ENCODE peak calls at places on chromosome 1, in five cellular contexts. Y, Q, E, Z and M are unnamed samples.

GRCh38 chr1:89523597-89524368 is 846 bp upstream of the LRRC8B start:
- DNase-seq in Y (no peak), Q (no peak), E (peak), Z (peak), M (peak)

GRCh38 chr1:208291923-208292711 is 47.9 kb upstream of the PLXNA2 start:
- DNase-seq in Y (no peak), Q (no peak), E (no peak), Z (no peak), M (no peak)

GRCh38 chr1:48202030-48202752 is 20.3 kb upstream of the SLC5A9 start:
- DNase-seq in Y (peak), Q (peak), E (peak), Z (peak), M (peak)

GRCh38 chr1:65882091-65882490 is 89.4 kb downstream of the PDE4B start:
- DNase-seq in Y (no peak), Q (no peak), E (no peak), Z (no peak), M (no peak)

GRCh38 chr1:98296681-98297080 is 364.8 kb upstream of the SNX7 start:
- DNase-seq in Y (no peak), Q (no peak), E (no peak), Z (no peak), M (peak)

GRCh38 chr1:100433563-100433962 is 81.3 kb downstream of the CDC14A start:
- DNase-seq in Y (no peak), Q (no peak), E (no peak), Z (no peak), M (no peak)

GRCh38 chr1:30892671-30893073 is 15.9 kb downstream of the SDC3 start:
- DNase-seq in Y (no peak), Q (no peak), E (no peak), Z (no peak), M (no peak)

GRCh38 chr1:56910441-56910985 is 55.3 kb downstream of the C8B start:
- DNase-seq in Y (no peak), Q (peak), E (no peak), Z (no peak), M (no peak)

GRCh38 chr1:110750446-110751029 is 75.8 kb upstream of the KCNA3 start:
- DNase-seq in Y (no peak), Q (no peak), E (no peak), Z (no peak), M (no peak)

GRCh38 chr1:158019177-158019868 is 25.9 kb downstream of the KIRREL1 start:
- DNase-seq in Y (peak), Q (no peak), E (peak), Z (peak), M (peak)

GRCh38 chr1:32239335-32239734 is 7.7 kb upstream of the FAM167B start:
- DNase-seq in Y (no peak), Q (no peak), E (no peak), Z (no peak), M (no peak)

GRCh38 chr1:32241011-32241763 is 5.8 kb upstream of the FAM167B start:
- DNase-seq in Y (peak), Q (peak), E (peak), Z (peak), M (no peak)

GRCh38 chr1:32239790-32240139 is 7.3 kb upstream of the FAM167B start:
- DNase-seq in Y (no peak), Q (peak), E (no peak), Z (no peak), M (no peak)

GRCh38 chr1:32242341-32242851 is 4.6 kb upstream of the FAM167B start:
- DNase-seq in Y (no peak), Q (no peak), E (no peak), Z (no peak), M (no peak)

GRCh38 chr1:32240140-32240951 is 6.7 kb upstream of the FAM167B start:
- DNase-seq in Y (no peak), Q (peak), E (peak), Z (peak), M (peak)
- TF ChIP-seq CTCF in Y (peak), Q (no peak), E (peak), Z (no peak), M (peak)

DNA sequence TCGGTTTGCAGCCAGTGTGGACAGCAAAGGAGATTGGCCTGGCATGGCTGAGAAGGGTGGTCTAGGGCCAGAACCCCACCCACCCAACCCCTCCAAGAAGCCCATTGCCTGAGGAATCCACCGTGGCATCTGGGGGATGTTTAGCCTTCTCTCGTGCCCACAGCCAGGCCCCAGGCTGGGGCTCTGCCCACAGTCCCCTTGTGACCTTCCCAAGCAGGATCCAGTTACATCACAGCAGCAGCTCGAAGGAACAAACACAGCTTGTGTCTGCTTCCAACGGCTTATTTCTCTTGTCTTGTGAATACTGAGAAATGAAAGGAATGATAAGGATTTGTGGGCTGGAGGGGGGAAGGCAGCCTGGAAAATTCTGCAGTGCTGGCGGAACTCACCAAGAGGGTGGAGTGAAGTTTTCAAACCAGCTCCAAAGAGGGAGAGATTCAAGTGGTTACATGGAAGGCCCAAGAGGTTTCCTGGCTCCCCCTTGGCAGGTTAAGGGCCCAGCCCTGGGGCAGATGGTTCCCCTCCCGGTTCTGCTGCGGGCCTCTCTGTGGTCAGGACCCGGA is 61.6 kb downstream of the DHRS3 start:
- DNase-seq in Y (peak), Q (peak), E (no peak), Z (peak), M (no peak)
- H3K27ac ChIP-seq in Y (peak), Q (no peak), E (peak), Z (peak), M (no peak)

DNA sequence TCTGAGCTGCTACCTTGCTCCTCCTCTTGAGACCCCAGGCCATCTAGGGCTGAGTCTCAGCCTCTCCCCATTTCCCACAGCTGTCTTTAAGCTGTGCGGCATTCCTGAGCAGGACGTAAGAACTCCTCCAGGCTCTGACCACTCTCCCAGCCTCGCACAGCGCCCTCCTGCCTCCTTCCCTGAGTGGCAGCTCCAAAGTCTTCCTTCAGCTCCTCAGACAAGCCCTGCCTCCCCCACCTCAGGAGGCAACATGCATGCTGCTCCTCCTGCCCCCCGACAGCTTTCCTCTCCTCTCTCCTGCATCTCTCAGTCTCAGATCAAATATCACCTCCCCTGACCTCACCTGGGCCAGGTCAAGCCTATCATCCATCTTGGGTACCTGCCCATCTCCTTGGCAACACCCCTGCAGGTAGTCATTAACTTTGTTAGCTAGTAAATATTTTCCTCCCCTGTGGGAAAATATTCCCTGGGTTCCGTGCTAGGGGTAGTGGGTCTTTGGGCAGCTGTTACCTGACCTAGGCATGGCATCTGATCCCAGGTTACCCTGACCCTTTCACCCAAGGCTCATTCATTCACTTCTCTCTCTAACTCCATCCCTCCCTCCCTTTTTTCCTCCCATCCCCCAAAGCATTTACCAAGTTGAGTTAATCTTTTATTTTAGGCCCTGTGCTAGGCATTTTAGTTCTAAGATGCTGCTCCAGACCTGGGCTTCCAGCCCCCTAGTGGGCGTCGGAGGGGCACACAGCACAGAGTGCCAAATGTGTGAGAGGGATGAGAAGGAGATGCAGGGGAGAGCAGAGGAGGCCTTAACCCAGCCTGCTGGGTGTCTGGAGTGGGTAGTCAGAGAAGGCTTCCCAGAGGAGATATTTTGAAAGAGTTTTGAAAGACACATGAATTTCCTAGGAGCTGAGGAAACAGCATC is 419.9 kb downstream of the PTPRU start:
- DNase-seq in Y (no peak), Q (no peak), E (no peak), Z (peak), M (no peak)
- TF ChIP-seq CTCF in Y (peak), Q (no peak), E (no peak), Z (no peak), M (no peak)

GRCh38 chr1:18921506-18922251 is 19.3 kb upstream of the ALDH4A1 start:
- DNase-seq in Y (no peak), Q (no peak), E (no peak), Z (no peak), M (no peak)
- H3K27ac ChIP-seq in Y (peak), Q (peak), E (peak), Z (peak), M (peak)

GRCh38 chr1:12014141-12014981 is 4.9 kb upstream of the MIIP start:
- DNase-seq in Y (peak), Q (no peak), E (no peak), Z (no peak), M (peak)

GRCh38 chr1:12015499-12015898 is 3.8 kb upstream of the MIIP start:
- DNase-seq in Y (no peak), Q (no peak), E (no peak), Z (no peak), M (no peak)

GRCh38 chr1:12016182-12016581 is 3.1 kb upstream of the MIIP start:
- DNase-seq in Y (no peak), Q (no peak), E (no peak), Z (no peak), M (no peak)

GRCh38 chr1:12013317-12013588 is 6.0 kb upstream of the MIIP start:
- DNase-seq in Y (no peak), Q (no peak), E (no peak), Z (no peak), M (no peak)

DNA sequence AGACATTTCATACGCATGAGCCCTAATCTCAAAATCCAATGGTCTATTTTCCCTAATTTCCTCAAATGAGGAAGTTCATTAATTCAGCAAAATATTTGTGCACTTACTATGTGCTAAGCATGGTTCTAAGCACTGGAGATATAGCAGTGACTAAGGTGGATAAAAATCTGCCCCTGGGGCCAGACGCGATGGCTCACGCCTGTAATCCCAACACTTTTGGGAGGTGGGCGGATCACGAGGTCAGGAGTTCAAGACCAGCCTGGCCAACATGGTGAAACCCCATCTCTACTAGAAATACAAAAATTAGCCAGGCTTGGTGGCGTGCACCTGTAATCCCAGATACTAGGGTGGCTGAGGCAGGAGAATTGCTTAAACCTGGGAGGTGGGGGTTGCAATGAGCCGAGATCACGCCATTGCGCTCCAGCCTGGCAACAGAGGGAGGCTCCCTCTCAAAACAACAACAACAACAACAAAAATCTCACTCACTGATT is 4.3 kb upstream of the MIIP start:
- DNase-seq in Y (peak), Q (no peak), E (no peak), Z (no peak), M (peak)
- TF ChIP-seq CTCF in Y (no peak), Q (no peak), E (no peak), Z (no peak), M (no peak)

GRCh38 chr1:200625381-200625824 is 4.9 kb upstream of the KIF14 start:
- DNase-seq in Y (no peak), Q (no peak), E (no peak), Z (no peak), M (peak)
- H3K27ac ChIP-seq in Y (no peak), Q (no peak), E (no peak), Z (no peak), M (no peak)

GRCh38 chr1:178927003-178927402 is 56.1 kb upstream of the ANGPTL1 start:
- DNase-seq in Y (no peak), Q (no peak), E (no peak), Z (no peak), M (no peak)
- TF ChIP-seq CTCF in Y (no peak), Q (no peak), E (no peak), Z (no peak), M (no peak)

GRCh38 chr1:11784993-11785769 is 20.6 kb downstream of the MTHFR start:
- DNase-seq in Y (no peak), Q (peak), E (peak), Z (peak), M (peak)
- H3K27ac ChIP-seq in Y (no peak), Q (no peak), E (peak), Z (peak), M (peak)

DNA sequence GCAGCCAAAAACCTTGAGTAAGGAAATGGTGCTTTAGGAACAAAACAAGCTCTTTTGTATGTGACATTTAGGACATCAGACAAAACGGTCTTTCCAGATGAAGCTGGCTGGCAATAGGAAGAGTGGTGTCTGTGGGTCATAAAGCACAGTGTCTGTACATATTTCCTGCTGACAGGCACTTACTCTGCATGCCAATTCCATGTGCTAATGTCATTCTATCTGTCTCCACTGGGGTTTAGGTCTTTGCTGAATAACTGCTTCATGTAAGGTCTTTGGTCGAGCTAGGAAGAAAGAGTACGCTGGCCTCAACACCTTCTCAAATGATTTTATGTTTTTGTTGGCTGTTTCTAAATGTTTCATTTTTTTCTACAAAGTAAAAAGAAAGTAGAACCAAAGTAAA is 163.5 kb downstream of the BRINP2 start:
- DNase-seq in Y (peak), Q (no peak), E (peak), Z (no peak), M (no peak)
- TF ChIP-seq CTCF in Y (peak), Q (no peak), E (no peak), Z (no peak), M (no peak)